ENCODE peak calls at places on chromosomes 11 and 22, in six cellular contexts. O is H1, F is AG04450, I is cardiac muscle cell, T is mammary epithelial cell, Y is choroid plexus epithelial cell. P is an unnamed sample.

GRCh38 chr22:36445158-36445668 is 36.2 kb downstream of the TXN2 start:
- DNase-seq in O (no peak), F (peak), I (peak), T (no peak), Y (peak), P (peak)

GRCh38 chr11:110366234-110366633 is 63.5 kb upstream of the FDX1 start:
- DNase-seq in O (no peak), F (no peak), I (peak), T (peak), Y (peak), P (peak)

GRCh38 chr22:30182833-30183232 is 63.7 kb downstream of the LIF start:
- DNase-seq in O (no peak), F (no peak), I (no peak), T (no peak), Y (no peak), P (no peak)

GRCh38 chr11:130646881-130647280 is 198.4 kb downstream of the ADAMTS15 start:
- DNase-seq in O (no peak), F (no peak), I (no peak), T (no peak), Y (no peak), P (no peak)

GRCh38 chr22:47623740-47624103 is 861.3 kb downstream of the TBC1D22A start:
- DNase-seq in O (no peak), F (no peak), I (no peak), T (no peak), Y (no peak), P (no peak)

GRCh38 chr11:115939104-115939503 is 434.9 kb upstream of the CADM1 start:
- DNase-seq in O (no peak), F (peak), I (peak), T (no peak), Y (no peak), P (peak)

GRCh38 chr11:70551323-70552166 is 153.2 kb downstream of the CTTN start:
- DNase-seq in O (no peak), F (no peak), I (peak), T (no peak), Y (no peak), P (no peak)

GRCh38 chr11:67439321-67440228 is 2.1 kb upstream of the PTPRCAP start:
- DNase-seq in O (no peak), F (no peak), I (peak), T (no peak), Y (no peak), P (peak)

GRCh38 chr11:134560566-134561347 is 148.7 kb upstream of the B3GAT1 start:
- DNase-seq in O (no peak), F (no peak), I (no peak), T (no peak), Y (no peak), P (no peak)

GRCh38 chr11:14972581-14973490 is 685 bp upstream of the CALCA start:
- DNase-seq in O (no peak), F (no peak), I (no peak), T (no peak), Y (no peak), P (no peak)

GRCh38 chr11:35235944-35236666 is 97.1 kb downstream of the CD44 start:
- DNase-seq in O (no peak), F (no peak), I (no peak), T (peak), Y (no peak), P (peak)

GRCh38 chr11:7596975-7597391 is 76.3 kb downstream of the CYB5R2 start:
- DNase-seq in O (no peak), F (no peak), I (no peak), T (peak), Y (no peak), P (no peak)
- H3K4me3 ChIP-seq in O (no peak), F (no peak), I (no peak), T (no peak), Y (no peak), P (no peak)

GRCh38 chr11:76714493-76714892 is 43.9 kb upstream of the LRRC32 start:
- DNase-seq in O (no peak), F (no peak), I (no peak), T (no peak), Y (no peak), P (no peak)
- TF ChIP-seq CTCF in O (peak), F (no peak), I (no peak), T (no peak), Y (peak), P (no peak)

GRCh38 chr11:66411323-66411722 is 9.5 kb upstream of the NPAS4 start:
- DNase-seq in O (no peak), F (no peak), I (no peak), T (no peak), Y (no peak), P (no peak)

GRCh38 chr11:66410191-66410590 is 10.6 kb upstream of the NPAS4 start:
- DNase-seq in O (no peak), F (no peak), I (no peak), T (no peak), Y (no peak), P (no peak)

GRCh38 chr11:66408488-66409214 is 12.2 kb upstream of the NPAS4 start:
- DNase-seq in O (peak), F (peak), I (peak), T (peak), Y (peak), P (peak)

GRCh38 chr11:66407651-66408050 is 13.2 kb upstream of the NPAS4 start:
- DNase-seq in O (no peak), F (no peak), I (no peak), T (no peak), Y (no peak), P (no peak)

DNA sequence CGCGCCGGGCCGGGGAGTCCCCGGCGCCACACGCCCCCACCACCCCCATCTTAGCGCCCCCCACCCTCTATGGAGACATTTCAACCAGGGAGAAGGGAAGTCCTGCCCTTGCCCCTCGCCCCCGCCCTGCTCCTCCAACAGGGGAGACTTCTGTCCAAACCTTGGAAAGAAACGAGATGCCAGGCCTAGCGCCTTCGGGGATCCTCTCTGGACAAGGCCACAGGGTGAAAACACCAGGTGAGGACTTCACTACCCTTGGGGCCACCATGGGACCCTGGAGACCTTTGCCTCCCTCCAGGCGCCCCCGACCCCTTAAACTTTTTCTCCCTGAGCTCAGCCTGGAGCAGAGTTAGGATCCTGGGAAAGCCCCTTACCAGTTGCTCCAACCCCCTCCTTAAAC is 11.6 kb upstream of the NPAS4 start:
- DNase-seq in O (no peak), F (no peak), I (no peak), T (no peak), Y (no peak), P (no peak)
- H3K4me3 ChIP-seq in O (peak), F (peak), I (peak), T (no peak), Y (no peak), P (no peak)

GRCh38 chr11:119888119-119888518 is 159.1 kb upstream of the NECTIN1 start:
- DNase-seq in O (no peak), F (no peak), I (no peak), T (no peak), Y (no peak), P (no peak)
- TF ChIP-seq CTCF in O (no peak), F (no peak), I (no peak), T (no peak), Y (no peak), P (no peak)

GRCh38 chr22:42414565-42415298 is 17.5 kb downstream of the NFAM1 start:
- DNase-seq in O (no peak), F (no peak), I (peak), T (no peak), Y (no peak), P (no peak)

GRCh38 chr22:42410708-42411107 is 21.5 kb downstream of the NFAM1 start:
- DNase-seq in O (no peak), F (no peak), I (no peak), T (no peak), Y (no peak), P (no peak)

GRCh38 chr22:42408815-42409529 is 23.2 kb downstream of the NFAM1 start:
- DNase-seq in O (no peak), F (no peak), I (no peak), T (no peak), Y (no peak), P (no peak)

GRCh38 chr22:42416671-42417230 is 15.5 kb downstream of the NFAM1 start:
- DNase-seq in O (no peak), F (no peak), I (no peak), T (no peak), Y (no peak), P (no peak)

GRCh38 chr22:42412744-42413220 is 19.4 kb downstream of the NFAM1 start:
- DNase-seq in O (no peak), F (no peak), I (no peak), T (no peak), Y (no peak), P (no peak)
- H3K4me3 ChIP-seq in O (no peak), F (no peak), I (no peak), T (no peak), Y (no peak), P (no peak)

GRCh38 chr11:7904910-7905309 is 26.2 kb downstream of the OR10A6 start:
- DNase-seq in O (no peak), F (peak), I (no peak), T (peak), Y (peak), P (peak)
- TF ChIP-seq CTCF in O (peak), F (peak), I (no peak), T (peak), Y (peak), P (no peak)

P was measured in astrocyte of the spinal cord.